ENCODE peak calls at places on chromosome 10, in ten cellular contexts. One of them, this sample, is unnamed.
A peak's percentile ranks its signal among the peaks of the same experiment; 100 is the strongest.

GRCh38 chr10:124000792-124001201 is 92.6 kb downstream of the CHST15 start:
- DNase-seq in smooth muscle cell of the brain vasculature: no peak
- DNase-seq in AML-193: no peak
- DNase-seq in mesendoderm: no peak
- DNase-seq in WERI-Rb-1: no peak
- DNase-seq in AG08396: no peak
- DNase-seq in stromal cell of bone marrow: peak; percentile 60
- DNase-seq in brain microvascular endothelial cell: peak; percentile 18
- DNase-seq in HCT116: no peak
- DNase-seq in amniotic stem cell: no peak
- DNase-seq in this sample: peak; percentile 46

GRCh38 chr10:7956508-7956907 is 98.0 kb upstream of the GATA3 start:
- DNase-seq in mesendoderm: no peak
- DNase-seq in AG08396: peak; percentile 54
- DNase-seq in HCT116: no peak
- DNase-seq in smooth muscle cell of the brain vasculature: no peak
- DNase-seq in stromal cell of bone marrow: peak; percentile 66
- DNase-seq in brain microvascular endothelial cell: peak; percentile 52
- DNase-seq in AML-193: peak; percentile 85
- DNase-seq in WERI-Rb-1: no peak
- DNase-seq in amniotic stem cell: peak; percentile 23
- DNase-seq in this sample: peak; percentile 86

GRCh38 chr10:21990449-21990848 is 13.1 kb downstream of the DNAJC1 start:
- DNase-seq in HCT116: no peak
- DNase-seq in AML-193: no peak
- DNase-seq in stromal cell of bone marrow: no peak
- DNase-seq in AG08396: no peak
- DNase-seq in brain microvascular endothelial cell: no peak
- DNase-seq in WERI-Rb-1: no peak
- DNase-seq in amniotic stem cell: no peak
- DNase-seq in smooth muscle cell of the brain vasculature: no peak
- DNase-seq in mesendoderm: no peak
- DNase-seq in this sample: no peak

GRCh38 chr10:89783406-89783805 is 82.0 kb downstream of the KIF20B start:
- DNase-seq in brain microvascular endothelial cell: no peak
- DNase-seq in amniotic stem cell: no peak
- DNase-seq in WERI-Rb-1: no peak
- DNase-seq in HCT116: no peak
- DNase-seq in smooth muscle cell of the brain vasculature: no peak
- DNase-seq in AML-193: no peak
- DNase-seq in AG08396: no peak
- DNase-seq in mesendoderm: no peak
- DNase-seq in stromal cell of bone marrow: no peak
- DNase-seq in this sample: peak; percentile 21

GRCh38 chr10:68212721-68213352 is 19.1 kb downstream of the ATOH7 start:
- DNase-seq in amniotic stem cell: no peak
- DNase-seq in HCT116: no peak
- DNase-seq in AML-193: peak; percentile 49
- DNase-seq in mesendoderm: peak; percentile 25
- DNase-seq in stromal cell of bone marrow: no peak
- DNase-seq in WERI-Rb-1: no peak
- DNase-seq in brain microvascular endothelial cell: peak; percentile 3
- DNase-seq in smooth muscle cell of the brain vasculature: no peak
- DNase-seq in AG08396: peak; percentile 35
- DNase-seq in this sample: peak; percentile 62

GRCh38 chr10:100993986-100994708 is 5.5 kb upstream of the LZTS2 start:
- DNase-seq in AG08396: peak; percentile 62
- DNase-seq in WERI-Rb-1: no peak
- DNase-seq in smooth muscle cell of the brain vasculature: no peak
- DNase-seq in brain microvascular endothelial cell: peak; percentile 29
- DNase-seq in amniotic stem cell: peak; percentile 23
- DNase-seq in mesendoderm: peak; percentile 60
- DNase-seq in stromal cell of bone marrow: no peak
- DNase-seq in AML-193: no peak
- DNase-seq in HCT116: no peak
- DNase-seq in this sample: peak; percentile 57

GRCh38 chr10:98415710-98416077 is 712 bp upstream of the PYROXD2 start:
- DNase-seq in mesendoderm: no peak
- DNase-seq in amniotic stem cell: no peak
- DNase-seq in AG08396: no peak
- DNase-seq in stromal cell of bone marrow: no peak
- DNase-seq in HCT116: no peak
- DNase-seq in brain microvascular endothelial cell: no peak
- DNase-seq in WERI-Rb-1: no peak
- DNase-seq in AML-193: no peak
- DNase-seq in smooth muscle cell of the brain vasculature: peak; percentile 10
- DNase-seq in this sample: no peak

GRCh38 chr10:28147706-28148105 is 148.8 kb upstream of the ODAD2 start:
- DNase-seq in smooth muscle cell of the brain vasculature: no peak
- DNase-seq in WERI-Rb-1: peak; percentile 39
- DNase-seq in AG08396: no peak
- DNase-seq in amniotic stem cell: no peak
- DNase-seq in AML-193: no peak
- DNase-seq in brain microvascular endothelial cell: no peak
- DNase-seq in stromal cell of bone marrow: no peak
- DNase-seq in HCT116: no peak
- DNase-seq in mesendoderm: no peak
- DNase-seq in this sample: no peak

GRCh38 chr10:96017227-96017687 is 26.1 kb upstream of the CCNJ start:
- DNase-seq in brain microvascular endothelial cell: peak; percentile 62
- DNase-seq in mesendoderm: peak; percentile 65
- DNase-seq in WERI-Rb-1: peak; percentile 42
- DNase-seq in amniotic stem cell: peak; percentile 15
- DNase-seq in AML-193: peak; percentile 49
- DNase-seq in HCT116: peak; percentile 51
- DNase-seq in stromal cell of bone marrow: peak; percentile 21
- DNase-seq in AG08396: peak; percentile 55
- DNase-seq in smooth muscle cell of the brain vasculature: peak; percentile 17
- DNase-seq in this sample: peak; percentile 70

GRCh38 chr10:104349623-104350142 is 4.0 kb upstream of the CFAP58 start:
- DNase-seq in brain microvascular endothelial cell: no peak
- DNase-seq in stromal cell of bone marrow: no peak
- DNase-seq in AG08396: no peak
- DNase-seq in amniotic stem cell: no peak
- DNase-seq in HCT116: no peak
- DNase-seq in mesendoderm: peak; percentile 98
- DNase-seq in smooth muscle cell of the brain vasculature: no peak
- DNase-seq in WERI-Rb-1: no peak
- DNase-seq in AML-193: peak; percentile 79
- DNase-seq in this sample: peak; percentile 79

GRCh38 chr10:80186364-80187012 is 18.8 kb downstream of the ANXA11 start:
- DNase-seq in WERI-Rb-1: no peak
- DNase-seq in mesendoderm: peak; percentile 37
- DNase-seq in stromal cell of bone marrow: no peak
- DNase-seq in brain microvascular endothelial cell: no peak
- DNase-seq in AG08396: no peak
- DNase-seq in AML-193: no peak
- DNase-seq in amniotic stem cell: no peak
- DNase-seq in HCT116: no peak
- DNase-seq in smooth muscle cell of the brain vasculature: no peak
- DNase-seq in this sample: no peak

GRCh38 chr10:65032867-65033769 is 1511.9 kb downstream of the REEP3 start:
- DNase-seq in stromal cell of bone marrow: no peak
- DNase-seq in brain microvascular endothelial cell: no peak
- DNase-seq in AML-193: no peak
- DNase-seq in WERI-Rb-1: no peak
- DNase-seq in mesendoderm: no peak
- DNase-seq in amniotic stem cell: no peak
- DNase-seq in smooth muscle cell of the brain vasculature: peak; percentile 2
- DNase-seq in AG08396: no peak
- DNase-seq in HCT116: no peak
- DNase-seq in this sample: no peak

GRCh38 chr10:24324651-24325050 is 115.7 kb downstream of the KIAA1217 start:
- DNase-seq in amniotic stem cell: no peak
- DNase-seq in mesendoderm: no peak
- DNase-seq in AML-193: no peak
- DNase-seq in stromal cell of bone marrow: no peak
- DNase-seq in smooth muscle cell of the brain vasculature: no peak
- DNase-seq in WERI-Rb-1: no peak
- DNase-seq in brain microvascular endothelial cell: no peak
- DNase-seq in AG08396: no peak
- DNase-seq in HCT116: no peak
- DNase-seq in this sample: no peak

GRCh38 chr10:79401015-79401921 is 44.2 kb downstream of the ZCCHC24 start:
- DNase-seq in smooth muscle cell of the brain vasculature: no peak
- DNase-seq in WERI-Rb-1: peak; percentile 61
- DNase-seq in amniotic stem cell: no peak
- DNase-seq in brain microvascular endothelial cell: no peak
- DNase-seq in HCT116: no peak
- DNase-seq in AG08396: no peak
- DNase-seq in AML-193: no peak
- DNase-seq in mesendoderm: no peak
- DNase-seq in stromal cell of bone marrow: peak; percentile 57
- DNase-seq in this sample: peak; percentile 93

GRCh38 chr10:44016101-44016500 is 367.4 kb upstream of the ZNF32 start:
- DNase-seq in brain microvascular endothelial cell: no peak
- DNase-seq in amniotic stem cell: no peak
- DNase-seq in WERI-Rb-1: no peak
- DNase-seq in AG08396: no peak
- DNase-seq in HCT116: no peak
- DNase-seq in AML-193: no peak
- DNase-seq in mesendoderm: no peak
- DNase-seq in stromal cell of bone marrow: no peak
- DNase-seq in smooth muscle cell of the brain vasculature: no peak
- DNase-seq in this sample: no peak

GRCh38 chr10:88386204-88386877 is 196.8 kb downstream of the RNLS start:
- DNase-seq in AML-193: no peak
- DNase-seq in AG08396: no peak
- DNase-seq in amniotic stem cell: no peak
- DNase-seq in WERI-Rb-1: no peak
- DNase-seq in HCT116: no peak
- DNase-seq in stromal cell of bone marrow: no peak
- DNase-seq in smooth muscle cell of the brain vasculature: no peak
- DNase-seq in mesendoderm: peak; percentile 20
- DNase-seq in brain microvascular endothelial cell: peak; percentile 14
- DNase-seq in this sample: peak; percentile 25

GRCh38 chr10:124313374-124313773 is 105.3 kb downstream of the OAT start:
- DNase-seq in AML-193: no peak
- DNase-seq in smooth muscle cell of the brain vasculature: no peak
- DNase-seq in mesendoderm: no peak
- DNase-seq in amniotic stem cell: no peak
- DNase-seq in brain microvascular endothelial cell: no peak
- DNase-seq in HCT116: no peak
- DNase-seq in stromal cell of bone marrow: no peak
- DNase-seq in AG08396: no peak
- DNase-seq in WERI-Rb-1: no peak
- DNase-seq in this sample: no peak

GRCh38 chr10:113519616-113520015 is 33.2 kb upstream of the HABP2 start:
- DNase-seq in smooth muscle cell of the brain vasculature: no peak
- DNase-seq in HCT116: no peak
- DNase-seq in AML-193: no peak
- DNase-seq in amniotic stem cell: no peak
- DNase-seq in mesendoderm: peak; percentile 52
- DNase-seq in AG08396: no peak
- DNase-seq in stromal cell of bone marrow: no peak
- DNase-seq in brain microvascular endothelial cell: no peak
- DNase-seq in WERI-Rb-1: no peak
- DNase-seq in this sample: no peak

GRCh38 chr10:60209874-60210584 is 179.6 kb downstream of the ANK3 start:
- DNase-seq in mesendoderm: peak; percentile 48
- DNase-seq in AML-193: no peak
- DNase-seq in stromal cell of bone marrow: no peak
- DNase-seq in WERI-Rb-1: no peak
- DNase-seq in smooth muscle cell of the brain vasculature: no peak
- DNase-seq in brain microvascular endothelial cell: no peak
- DNase-seq in HCT116: no peak
- DNase-seq in AG08396: no peak
- DNase-seq in amniotic stem cell: no peak
- DNase-seq in this sample: peak; percentile 27

GRCh38 chr10:114479307-114479706 is 75.0 kb upstream of the AFAP1L2 start:
- DNase-seq in AG08396: no peak
- DNase-seq in smooth muscle cell of the brain vasculature: no peak
- DNase-seq in mesendoderm: no peak
- DNase-seq in amniotic stem cell: no peak
- DNase-seq in brain microvascular endothelial cell: no peak
- DNase-seq in AML-193: no peak
- DNase-seq in stromal cell of bone marrow: no peak
- DNase-seq in HCT116: no peak
- DNase-seq in WERI-Rb-1: no peak
- DNase-seq in this sample: no peak

GRCh38 chr10:132264966-132265877 is 42.5 kb downstream of the STK32C start:
- DNase-seq in brain microvascular endothelial cell: no peak
- DNase-seq in WERI-Rb-1: no peak
- DNase-seq in HCT116: no peak
- DNase-seq in stromal cell of bone marrow: no peak
- DNase-seq in AG08396: peak; percentile 43
- DNase-seq in smooth muscle cell of the brain vasculature: no peak
- DNase-seq in mesendoderm: no peak
- DNase-seq in amniotic stem cell: no peak
- DNase-seq in AML-193: no peak
- DNase-seq in this sample: no peak

GRCh38 chr10:69874464-69874863 is 72.8 kb downstream of the COL13A1 start:
- DNase-seq in mesendoderm: no peak
- DNase-seq in smooth muscle cell of the brain vasculature: no peak
- DNase-seq in AML-193: no peak
- DNase-seq in WERI-Rb-1: no peak
- DNase-seq in HCT116: no peak
- DNase-seq in AG08396: peak; percentile 77
- DNase-seq in stromal cell of bone marrow: peak; percentile 84
- DNase-seq in brain microvascular endothelial cell: peak; percentile 75
- DNase-seq in amniotic stem cell: peak; percentile 1
- DNase-seq in this sample: peak; percentile 77

GRCh38 chr10:116053910-116054309 is 219.1 kb downstream of the GFRA1 start:
- DNase-seq in AML-193: no peak
- DNase-seq in brain microvascular endothelial cell: no peak
- DNase-seq in WERI-Rb-1: peak; percentile 55
- DNase-seq in AG08396: no peak
- DNase-seq in smooth muscle cell of the brain vasculature: no peak
- DNase-seq in amniotic stem cell: no peak
- DNase-seq in HCT116: no peak
- DNase-seq in mesendoderm: no peak
- DNase-seq in stromal cell of bone marrow: no peak
- DNase-seq in this sample: no peak

GRCh38 chr10:101230185-101230917 is 1.1 kb upstream of the LBX1 start:
- DNase-seq in smooth muscle cell of the brain vasculature: no peak
- DNase-seq in AG08396: no peak
- DNase-seq in WERI-Rb-1: peak; percentile 58
- DNase-seq in brain microvascular endothelial cell: no peak
- DNase-seq in mesendoderm: no peak
- DNase-seq in amniotic stem cell: no peak
- DNase-seq in HCT116: no peak
- DNase-seq in stromal cell of bone marrow: no peak
- DNase-seq in AML-193: no peak
- DNase-seq in this sample: no peak

GRCh38 chr10:91683976-91684375 is 51.1 kb upstream of the PPP1R3C start:
- DNase-seq in brain microvascular endothelial cell: peak; percentile 61
- DNase-seq in WERI-Rb-1: no peak
- DNase-seq in smooth muscle cell of the brain vasculature: no peak
- DNase-seq in AG08396: peak; percentile 64
- DNase-seq in stromal cell of bone marrow: no peak
- DNase-seq in amniotic stem cell: peak; percentile 70
- DNase-seq in AML-193: no peak
- DNase-seq in mesendoderm: peak; percentile 58
- DNase-seq in HCT116: no peak
- DNase-seq in this sample: peak; percentile 19

GRCh38 chr10:107898392-107898791 is 733.9 kb upstream of the SORCS1 start:
- DNase-seq in stromal cell of bone marrow: no peak
- DNase-seq in WERI-Rb-1: no peak
- DNase-seq in amniotic stem cell: no peak
- DNase-seq in smooth muscle cell of the brain vasculature: no peak
- DNase-seq in AG08396: no peak
- DNase-seq in brain microvascular endothelial cell: no peak
- DNase-seq in AML-193: no peak
- DNase-seq in mesendoderm: peak; percentile 25
- DNase-seq in HCT116: no peak
- DNase-seq in this sample: no peak

GRCh38 chr10:17199351-17199804 is 2.1 kb downstream of the TRDMT1 start:
- DNase-seq in AML-193: no peak
- DNase-seq in HCT116: no peak
- DNase-seq in AG08396: no peak
- DNase-seq in smooth muscle cell of the brain vasculature: no peak
- DNase-seq in mesendoderm: peak; percentile 57
- DNase-seq in amniotic stem cell: peak; percentile 12
- DNase-seq in stromal cell of bone marrow: no peak
- DNase-seq in brain microvascular endothelial cell: peak; percentile 14
- DNase-seq in WERI-Rb-1: no peak
- DNase-seq in this sample: peak; percentile 71

GRCh38 chr10:31871266-31871887 is 57.3 kb downstream of the ARHGAP12 start:
- DNase-seq in HCT116: no peak
- DNase-seq in smooth muscle cell of the brain vasculature: no peak
- DNase-seq in brain microvascular endothelial cell: no peak
- DNase-seq in amniotic stem cell: no peak
- DNase-seq in mesendoderm: no peak
- DNase-seq in AML-193: no peak
- DNase-seq in AG08396: no peak
- DNase-seq in WERI-Rb-1: no peak
- DNase-seq in stromal cell of bone marrow: no peak
- DNase-seq in this sample: no peak

This sample was measured in cardiac fibroblast.